ENCODE peak calls at places on chromosome 15, in four cellular contexts. Y is OCI-LY7, S is MM.1S, C is hepatocyte. V is an unnamed sample.

GRCh38 chr15:78800189-78800588 is 11.1 kb downstream of the ADAMTS7 start:
- DNase-seq in Y (no peak), S (no peak), C (no peak), V (no peak)

GRCh38 chr15:65655026-65655425 is 33.3 kb downstream of the SLC24A1 start:
- DNase-seq in Y (no peak), S (no peak), C (no peak), V (no peak)

GRCh38 chr15:60392986-60393811 is 4.6 kb downstream of the ANXA2 start:
- DNase-seq in Y (no peak), S (no peak), C (peak), V (no peak)

GRCh38 chr15:76678766-76679165 is 226.4 kb downstream of the SCAPER start:
- DNase-seq in Y (no peak), S (no peak), C (no peak), V (peak)

GRCh38 chr15:40847225-40847961 is 3.5 kb downstream of the SPINT1 start:
- DNase-seq in Y (peak), S (peak), C (peak), V (peak)

GRCh38 chr15:70220444-70220937 is 122.8 kb upstream of the TLE3 start:
- DNase-seq in Y (no peak), S (no peak), C (no peak), V (no peak)

GRCh38 chr15:52309154-52309548 is 13.5 kb upstream of the MYO5C start:
- DNase-seq in Y (peak), S (no peak), C (no peak), V (no peak)

GRCh38 chr15:99635145-99635544 is 69.4 kb downstream of the MEF2A start:
- DNase-seq in Y (no peak), S (no peak), C (no peak), V (no peak)

GRCh38 chr15:92898988-92899909 is 875 bp upstream of the CHD2 start:
- DNase-seq in Y (peak), S (peak), C (no peak), V (peak)

GRCh38 chr15:33623010-33623409 is 312.2 kb downstream of the RYR3 start:
- DNase-seq in Y (peak), S (no peak), C (no peak), V (peak)

GRCh38 chr15:29220852-29221251 is 48.8 kb downstream of the NSMCE3 start:
- DNase-seq in Y (no peak), S (no peak), C (no peak), V (no peak)

GRCh38 chr15:46061002-46061401 is 426.2 kb downstream of the SQOR start:
- DNase-seq in Y (no peak), S (no peak), C (no peak), V (no peak)

GRCh38 chr15:77542491-77543001 is 90.2 kb downstream of the LINGO1 start:
- DNase-seq in Y (no peak), S (no peak), C (no peak), V (no peak)

GRCh38 chr15:65326109-65326508 is 21.6 kb downstream of the RNU5B-1 start:
- DNase-seq in Y (no peak), S (no peak), C (peak), V (peak)

GRCh38 chr15:95132774-95133173 is 901.4 kb downstream of the MCTP2 start:
- DNase-seq in Y (no peak), S (no peak), C (no peak), V (no peak)

GRCh38 chr15:75232252-75232813 is 25.8 kb upstream of the GOLGA6C start:
- DNase-seq in Y (no peak), S (no peak), C (no peak), V (no peak)

DNA sequence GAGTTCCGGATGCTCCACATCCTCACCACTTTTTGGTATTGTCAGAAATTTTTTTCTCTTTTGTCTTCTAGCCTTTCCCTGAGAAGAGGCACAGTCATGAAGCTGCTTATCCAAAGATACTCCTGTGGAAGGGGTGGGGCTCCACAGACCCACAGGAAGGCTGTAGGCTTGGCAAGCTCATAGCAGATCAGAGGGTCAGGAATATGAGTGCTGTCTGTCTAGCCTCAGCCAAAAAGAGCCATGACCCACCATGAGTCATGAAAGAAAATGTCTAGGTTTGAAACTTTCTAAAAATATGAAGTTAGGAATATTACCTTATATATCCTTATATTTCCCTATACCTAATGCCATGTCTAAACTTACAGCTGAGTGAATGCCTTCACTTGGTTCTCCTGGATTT is 118.2 kb upstream of the THBS1 start:
- DNase-seq in Y (no peak), S (no peak), C (no peak), V (no peak)
- TF ChIP-seq EZH2phosphoT487 in Y (no peak), S (no peak), C (no peak), V (no peak)

DNA sequence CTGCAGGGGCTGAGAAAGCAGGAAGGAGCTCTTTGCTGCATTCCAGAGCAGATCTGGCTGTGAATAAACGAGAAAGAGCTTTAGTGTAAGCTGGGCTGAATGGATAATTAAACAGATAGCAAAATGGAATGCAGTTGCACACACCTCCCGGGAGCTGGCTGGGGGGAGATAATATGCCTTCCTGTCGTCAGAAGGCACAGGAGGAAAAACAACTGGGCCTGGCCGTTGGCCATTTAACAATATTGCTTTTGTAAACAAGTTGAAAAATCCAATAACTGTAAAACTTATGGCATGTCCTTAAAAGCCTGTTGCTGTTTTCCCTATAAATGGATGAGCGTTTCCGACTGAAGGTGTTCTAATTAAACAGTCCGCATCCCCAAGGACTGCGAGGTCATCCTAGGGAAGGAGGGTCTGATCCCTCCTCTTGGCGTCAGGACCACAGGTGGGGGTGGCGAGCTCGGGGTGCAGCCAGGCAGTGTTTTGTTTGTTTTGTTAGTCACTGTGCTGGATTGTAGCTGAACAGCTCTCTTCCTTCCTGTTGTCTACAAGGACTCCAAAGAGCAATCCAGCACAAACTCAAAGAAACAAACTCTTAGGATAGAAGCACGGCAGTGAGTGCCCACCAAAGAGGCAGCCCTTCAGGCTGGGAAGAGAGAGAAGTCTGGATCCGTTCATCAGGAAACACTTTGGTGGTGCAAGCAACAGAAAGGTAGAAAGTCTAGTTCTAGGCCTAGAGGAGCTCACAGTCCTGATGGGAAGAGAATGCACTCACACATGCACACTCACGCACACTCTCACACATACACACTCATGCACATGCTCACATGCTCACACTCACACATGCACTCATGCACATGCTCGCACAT is 133.4 kb upstream of the SMAD3 start:
- DNase-seq in Y (no peak), S (no peak), C (peak), V (peak)
- TF ChIP-seq EZH2phosphoT487 in Y (no peak), S (no peak), C (no peak), V (peak)

GRCh38 chr15:59221479-59221878 is 14.8 kb downstream of the LDHAL6B start:
- DNase-seq in Y (no peak), S (no peak), C (no peak), V (no peak)

GRCh38 chr15:59222906-59223579 is 16.4 kb downstream of the LDHAL6B start:
- DNase-seq in Y (no peak), S (no peak), C (no peak), V (no peak)

GRCh38 chr15:59224474-59224873 is 17.8 kb downstream of the LDHAL6B start:
- DNase-seq in Y (no peak), S (no peak), C (peak), V (no peak)

GRCh38 chr15:59223736-59224135 is 17.1 kb downstream of the LDHAL6B start:
- DNase-seq in Y (no peak), S (no peak), C (no peak), V (no peak)

DNA sequence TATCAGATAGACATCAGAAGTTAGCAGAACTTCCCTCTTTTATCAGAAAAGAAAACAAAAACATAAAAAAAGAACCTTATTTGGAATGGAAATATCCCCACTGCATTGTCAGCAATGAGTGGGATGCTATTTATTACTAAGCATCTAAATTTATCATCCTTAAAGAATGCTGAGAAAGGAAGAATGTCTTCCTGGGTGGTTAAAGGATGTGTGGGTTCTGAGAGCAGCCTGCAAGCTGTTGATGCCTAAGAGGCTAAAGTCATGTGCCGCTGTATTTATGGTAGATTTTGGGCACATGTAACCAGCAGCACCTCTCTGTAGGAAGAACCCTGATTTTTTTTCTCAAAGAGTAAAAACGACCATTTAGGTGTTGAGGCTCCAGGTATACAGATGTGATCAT is 15.5 kb downstream of the LDHAL6B start:
- DNase-seq in Y (no peak), S (no peak), C (no peak), V (no peak)
- TF ChIP-seq EZH2phosphoT487 in Y (no peak), S (no peak), C (no peak), V (no peak)

GRCh38 chr15:26525096-26525495 is 247.8 kb downstream of the GABRB3 start:
- DNase-seq in Y (no peak), S (no peak), C (no peak), V (no peak)
- TF ChIP-seq EZH2phosphoT487 in Y (no peak), S (no peak), C (no peak), V (no peak)

DNA sequence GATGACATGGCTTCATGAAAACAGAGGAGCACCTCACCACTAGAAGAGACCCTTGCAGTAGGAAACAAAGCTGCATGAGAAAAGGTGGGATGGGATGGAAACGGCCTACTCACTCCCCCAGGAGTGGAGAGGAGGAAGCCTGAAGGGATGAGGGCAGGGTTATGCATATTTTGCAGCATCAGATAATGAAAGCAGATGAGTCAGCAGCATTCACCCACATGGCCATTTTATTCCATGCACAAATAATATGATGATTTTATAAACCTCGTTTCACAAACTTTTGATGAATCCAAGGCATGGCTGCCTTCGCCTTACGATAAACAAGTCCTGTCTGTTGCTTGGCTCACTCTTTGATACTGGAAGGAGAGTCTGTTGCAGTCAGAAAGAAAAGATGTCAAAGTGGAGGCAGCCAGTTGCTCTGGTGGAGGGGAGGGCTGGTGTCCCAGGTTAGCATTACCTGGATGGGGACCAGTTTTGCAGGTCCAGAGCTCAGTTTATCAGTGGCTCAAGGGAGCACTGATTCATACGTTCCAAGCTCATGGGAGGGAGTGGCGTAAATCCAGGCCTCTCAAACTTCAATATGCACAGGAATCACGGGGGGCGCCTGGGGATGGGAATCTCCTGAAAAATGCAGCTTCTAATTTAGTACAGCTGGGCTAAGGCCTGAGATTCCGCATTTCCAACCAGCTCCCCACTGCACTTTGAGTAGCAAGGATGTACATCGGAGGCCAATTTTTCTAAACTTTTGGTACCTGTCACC is 9.2 kb upstream of the EHD4 start:
- DNase-seq in Y (no peak), S (no peak), C (no peak), V (no peak)
- TF ChIP-seq EZH2phosphoT487 in Y (no peak), S (no peak), C (no peak), V (no peak)

DNA sequence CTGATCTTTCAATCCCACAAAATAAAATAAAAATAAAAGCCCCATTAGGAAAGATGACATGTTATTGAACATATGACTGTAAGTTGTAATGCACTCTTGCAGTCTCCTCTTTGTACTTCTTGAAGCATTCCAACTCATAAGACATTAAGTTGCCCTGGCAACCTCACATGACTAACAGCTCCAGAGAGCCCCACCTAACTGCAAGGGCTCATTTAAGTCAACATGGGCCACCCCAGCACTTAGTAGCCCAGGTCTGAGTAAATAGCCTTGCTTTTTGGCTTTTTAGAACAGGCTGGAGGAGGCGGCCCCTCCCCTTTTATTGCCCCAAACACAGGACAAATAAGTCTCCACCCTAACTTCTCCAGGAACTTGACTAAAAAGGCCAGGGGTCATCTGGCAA is 135.1 kb downstream of the TMCO5A start:
- DNase-seq in Y (peak), S (no peak), C (peak), V (peak)
- TF ChIP-seq EZH2phosphoT487 in Y (no peak), S (no peak), C (no peak), V (no peak)

DNA sequence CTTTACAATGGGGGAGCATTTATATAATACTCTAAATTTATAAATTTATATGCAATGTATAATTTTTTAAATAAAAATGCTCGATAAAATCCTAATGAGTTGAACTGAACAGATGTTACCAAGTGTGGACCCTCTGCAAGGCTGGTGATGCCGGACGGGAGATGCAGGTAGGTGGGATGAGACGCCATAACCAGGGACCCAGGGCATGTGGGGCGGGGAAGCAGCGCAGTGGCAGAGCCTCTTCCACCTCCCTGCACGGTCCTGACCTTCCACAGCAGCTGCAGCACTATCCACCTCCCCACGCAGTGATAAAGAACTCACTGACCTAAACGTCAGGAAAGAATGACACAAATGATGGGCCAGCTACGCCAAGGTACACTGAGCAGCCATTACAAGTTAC is 12.8 kb downstream of the PCSK6 start:
- DNase-seq in Y (no peak), S (no peak), C (no peak), V (no peak)
- TF ChIP-seq EZH2phosphoT487 in Y (no peak), S (no peak), C (no peak), V (no peak)

V was measured in neural progenitor cell.